ENCODE peak calls at places on chromosomes 11 and 22, in five cellular contexts. M, S, R, P and W are unnamed samples.

GRCh38 chr22:20089226-20089976 is 9.4 kb downstream of the DGCR8 start:
- DNase-seq in M (no peak), S (no peak), R (no peak), P (no peak), W (no peak)

GRCh38 chr11:47724041-47724729 is 9.0 kb upstream of the AGBL2 start:
- DNase-seq in M (peak; percentile 89), S (peak; percentile 6), R (no peak), P (no peak), W (peak; percentile 91)

GRCh38 chr11:94636388-94636787 is 69.2 kb downstream of the PIWIL4 start:
- DNase-seq in M (no peak), S (no peak), R (no peak), P (no peak), W (no peak)

GRCh38 chr11:10942621-10943020 is 84.8 kb upstream of the ZBED5 start:
- DNase-seq in M (no peak), S (no peak), R (no peak), P (no peak), W (no peak)

GRCh38 chr22:19607198-19608113 is 83.2 kb upstream of the CLDN5 start:
- DNase-seq in M (peak; percentile 8), S (no peak), R (no peak), P (peak; percentile 58), W (no peak)

GRCh38 chr11:102364991-102365390 is 18.0 kb downstream of the BIRC2 start:
- DNase-seq in M (no peak), S (no peak), R (no peak), P (no peak), W (no peak)

GRCh38 chr11:79461144-79461543 is 20.3 kb upstream of the TENM4 start:
- DNase-seq in M (peak; percentile 51), S (peak; percentile 64), R (peak; percentile 21), P (no peak), W (peak; percentile 26)

GRCh38 chr11:126339073-126339865 is 16.2 kb upstream of the ST3GAL4 start:
- DNase-seq in M (peak; percentile 73), S (no peak), R (no peak), P (no peak), W (peak; percentile 82)

GRCh38 chr11:13685461-13686108 is 17.1 kb downstream of the FAR1 start:
- DNase-seq in M (peak; percentile 15), S (peak; percentile 31), R (no peak), P (no peak), W (peak; percentile 22)

GRCh38 chr11:44568358-44568705 is 2.9 kb downstream of the CD82 start:
- DNase-seq in M (no peak), S (no peak), R (no peak), P (no peak), W (no peak)

GRCh38 chr11:43376594-43376993 is 17.9 kb downstream of the TTC17 start:
- DNase-seq in M (peak; percentile 90), S (no peak), R (no peak), P (no peak), W (peak; percentile 85)

GRCh38 chr22:38707346-38707745 is 1.6 kb downstream of the GTPBP1 start:
- DNase-seq in M (peak; percentile 73), S (peak; percentile 55), R (no peak), P (no peak), W (peak; percentile 69)

GRCh38 chr22:21070690-21071615 is 25.2 kb downstream of the LRRC74B start:
- DNase-seq in M (no peak), S (no peak), R (no peak), P (peak; percentile 20), W (no peak)

GRCh38 chr22:37739000-37739399 is 42.2 kb downstream of the TRIOBP start:
- DNase-seq in M (peak; percentile 87), S (no peak), R (no peak), P (no peak), W (peak; percentile 60)

GRCh38 chr11:23272095-23272494 is 411.8 kb upstream of the CCDC179 start:
- DNase-seq in M (no peak), S (no peak), R (no peak), P (no peak), W (no peak)

GRCh38 chr11:8338138-8338537 is 74.5 kb upstream of the LMO1 start:
- DNase-seq in M (peak; percentile 12), S (peak; percentile 62), R (no peak), P (peak; percentile 81), W (peak; percentile 41)

GRCh38 chr22:47384977-47385376 is 622.5 kb downstream of the TBC1D22A start:
- DNase-seq in M (no peak), S (no peak), R (no peak), P (no peak), W (no peak)

GRCh38 chr22:29457730-29458129 is 19.3 kb downstream of the RFPL1 start:
- DNase-seq in M (peak; percentile 37), S (peak; percentile 93), R (peak; percentile 62), P (peak; percentile 84), W (peak; percentile 51)

GRCh38 chr11:84583106-84583505 is 1044.0 kb downstream of the DLG2 start:
- DNase-seq in M (no peak), S (no peak), R (no peak), P (no peak), W (no peak)

GRCh38 chr11:130371004-130371590 is 56.4 kb upstream of the ZBTB44 start:
- DNase-seq in M (no peak), S (no peak), R (no peak), P (no peak), W (no peak)

GRCh38 chr11:108035690-108036089 is 27.0 kb downstream of the CUL5 start:
- DNase-seq in M (peak; percentile 38), S (peak; percentile 31), R (no peak), P (no peak), W (no peak)

GRCh38 chr22:27668828-27669797 is 132.4 kb downstream of the MN1 start:
- DNase-seq in M (peak; percentile 18), S (peak; percentile 71), R (no peak), P (peak; percentile 48), W (peak; percentile 88)

DNA sequence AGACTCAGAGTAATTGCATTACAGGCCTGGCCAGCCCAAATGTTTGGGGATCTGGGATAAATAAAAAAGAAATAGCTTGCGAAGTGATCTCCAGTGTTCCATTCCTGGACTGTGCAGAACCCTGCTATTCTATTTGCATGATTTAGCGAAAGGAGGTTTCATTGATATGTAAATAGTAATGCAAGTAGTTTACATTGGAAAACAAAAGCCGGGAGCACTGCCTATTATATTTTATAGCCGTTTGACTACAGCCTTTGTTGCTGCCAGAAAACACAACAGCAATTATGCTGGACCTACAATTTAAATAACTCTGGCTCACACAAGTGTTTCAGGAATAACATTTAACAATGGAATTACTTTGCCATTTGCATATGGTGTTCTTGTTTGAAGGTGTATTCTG is 315.2 kb downstream of the BRD1 start:
- DNase-seq in M (no peak), S (no peak), R (no peak), P (no peak), W (no peak)
- H2BK120ac ChIP-seq in M (no peak overlapping the region), S (no peak overlapping the region), R (no peak overlapping the region), P (no peak overlapping the region), W (no peak overlapping the region)

GRCh38 chr11:128334311-128335044 is 252.9 kb downstream of the ETS1 start:
- DNase-seq in M (no peak), S (no peak), R (no peak), P (no peak), W (no peak)

GRCh38 chr11:128339721-128340271 is 247.6 kb downstream of the ETS1 start:
- DNase-seq in M (no peak), S (no peak), R (no peak), P (no peak), W (no peak)

GRCh38 chr11:128336203-128336602 is 251.2 kb downstream of the ETS1 start:
- DNase-seq in M (peak; percentile 82), S (peak; percentile 27), R (no peak), P (no peak), W (peak; percentile 82)

GRCh38 chr11:128338806-128339205 is 248.6 kb downstream of the ETS1 start:
- DNase-seq in M (peak; percentile 55), S (no peak), R (no peak), P (no peak), W (peak; percentile 51)

DNA sequence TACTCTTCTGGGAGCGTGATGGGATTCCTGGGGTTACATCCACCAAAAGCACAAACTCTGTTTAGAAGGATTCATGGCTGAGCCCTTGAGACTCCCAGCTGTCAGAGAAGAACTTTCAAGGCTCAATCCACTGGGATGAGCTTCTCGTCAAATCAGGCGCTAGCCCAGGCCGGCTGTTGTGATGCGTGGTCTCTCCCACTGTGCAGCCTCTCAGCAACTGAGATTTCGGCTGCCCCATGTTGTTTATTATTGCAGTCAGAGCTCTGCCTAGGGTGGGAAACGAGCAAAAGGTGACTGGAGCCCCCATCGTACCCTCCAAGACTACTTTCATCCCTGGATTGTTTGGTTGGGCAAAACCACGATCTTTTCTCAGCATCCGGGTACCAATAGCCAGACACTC is 251.6 kb downstream of the ETS1 start:
- DNase-seq in M (no peak), S (no peak), R (no peak), P (no peak), W (no peak)
- H2BK120ac ChIP-seq in M (peak overlapping the region; percentile 3), S (no peak overlapping the region), R (no peak overlapping the region), P (no peak overlapping the region), W (no peak overlapping the region)

GRCh38 chr22:41620646-41621098 is at the start of gene DESI1:
- DNase-seq in M (no peak), S (peak; percentile 72), R (no peak), P (no peak), W (no peak)
- H2BK120ac ChIP-seq in M (peak within 1 kb of the TSS; percentile 72), S (no peak within 1 kb of the TSS), R (peak within 1 kb of the TSS; percentile 81), P (no peak within 1 kb of the TSS), W (no peak within 1 kb of the TSS)

GRCh38 chr11:65212226-65212801 is 30.6 kb downstream of the CAPN1 start:
- DNase-seq in M (no peak), S (peak; percentile 25), R (no peak), P (no peak), W (no peak)
- H2BK120ac ChIP-seq in M (no peak overlapping the region), S (no peak overlapping the region), R (no peak overlapping the region), P (no peak overlapping the region), W (no peak overlapping the region)

GRCh38 chr11:67630943-67631331 is 1.2 kb upstream of the NUDT8 start:
- DNase-seq in M (no peak), S (no peak), R (no peak), P (no peak), W (no peak)

GRCh38 chr11:67627788-67628624 is 1.7 kb downstream of the NUDT8 start:
- DNase-seq in M (no peak), S (peak; percentile 66), R (no peak), P (peak; percentile 67), W (no peak)

GRCh38 chr11:67628710-67629385 is 889 bp downstream of the NUDT8 start:
- DNase-seq in M (no peak), S (peak; percentile 65), R (no peak), P (no peak), W (no peak)

GRCh38 chr11:67630230-67630942 is 649 bp upstream of the NUDT8 start:
- DNase-seq in M (peak; percentile 94), S (peak; percentile 98), R (peak; percentile 98), P (peak; percentile 99), W (peak; percentile 97)

GRCh38 chr11:67629386-67630229 is at the start of gene NUDT8:
- DNase-seq in M (peak; percentile 68), S (peak; percentile 92), R (peak; percentile 84), P (peak; percentile 90), W (peak; percentile 84)
- H2BK120ac ChIP-seq in M (no peak within 1 kb of the TSS), S (no peak within 1 kb of the TSS), R (no peak within 1 kb of the TSS), P (no peak within 1 kb of the TSS), W (no peak within 1 kb of the TSS)

DNA sequence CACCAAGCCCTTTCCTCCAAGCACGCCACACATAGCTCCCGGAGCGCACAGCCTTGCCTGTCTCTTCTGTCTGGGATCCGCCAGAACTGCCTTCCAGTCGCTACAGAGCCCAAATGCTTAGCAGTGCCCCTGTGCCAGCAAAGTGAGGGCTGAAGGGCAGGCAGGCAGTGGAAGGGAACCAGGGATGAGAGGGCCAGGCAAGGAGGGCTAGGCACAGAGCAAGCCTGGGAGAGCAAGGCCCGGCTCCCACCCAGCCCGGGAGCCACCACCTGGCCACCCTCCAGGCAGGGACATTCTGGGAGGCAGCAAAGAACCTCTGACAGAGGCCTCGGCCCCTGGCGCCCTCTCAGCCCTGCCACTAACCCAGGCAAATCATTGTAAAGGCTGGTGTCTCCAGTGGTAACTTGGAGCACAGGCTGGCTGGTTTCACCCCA is 32.5 kb downstream of the PPP2R1B start:
- DNase-seq in M (no peak), S (no peak), R (no peak), P (no peak), W (no peak)
- H2BK120ac ChIP-seq in M (peak overlapping the region; percentile 84), S (no peak overlapping the region), R (no peak overlapping the region), P (no peak overlapping the region), W (peak overlapping the region; percentile 65)